ENCODE peak calls at places on chromosomes 2 and 18, in ten cellular contexts. One of them, this sample, is unnamed. For H3K4me1, the result is how much of the 10 kb centered on the place peaks cover.

GRCh38 chr2:237062585-237062984 is 23.1 kb upstream of the COPS8 start:
- DNase-seq in PC-9: no peak
- DNase-seq in NT2/D1: no peak
- DNase-seq in SJSA1: peak
- DNase-seq in effector memory CD4-positive, alpha-beta T cell: no peak
- DNase-seq in Karpas-422: no peak
- DNase-seq in heart left ventricle: no peak
- DNase-seq in neuronal stem cell: no peak
- DNase-seq in body of pancreas: no peak
- DNase-seq in CD8-positive, alpha-beta T cell: no peak
- DNase-seq in this sample: no peak

GRCh38 chr18:31649894-31650719 is 34.3 kb downstream of the B4GALT6 start:
- DNase-seq in PC-9: no peak
- DNase-seq in NT2/D1: no peak
- DNase-seq in SJSA1: no peak
- DNase-seq in effector memory CD4-positive, alpha-beta T cell: no peak
- DNase-seq in Karpas-422: no peak
- DNase-seq in heart left ventricle: no peak
- DNase-seq in neuronal stem cell: no peak
- DNase-seq in body of pancreas: no peak
- DNase-seq in CD8-positive, alpha-beta T cell: no peak
- DNase-seq in this sample: no peak

GRCh38 chr2:181203412-181203811 is 223.0 kb downstream of the UBE2E3 start:
- DNase-seq in PC-9: peak
- DNase-seq in NT2/D1: peak
- DNase-seq in SJSA1: peak
- DNase-seq in effector memory CD4-positive, alpha-beta T cell: no peak
- DNase-seq in Karpas-422: no peak
- DNase-seq in heart left ventricle: no peak
- DNase-seq in neuronal stem cell: no peak
- DNase-seq in body of pancreas: no peak
- DNase-seq in CD8-positive, alpha-beta T cell: no peak
- DNase-seq in this sample: no peak

GRCh38 chr2:230879891-230880290 is 15.1 kb downstream of the ITM2C start:
- DNase-seq in PC-9: no peak
- DNase-seq in NT2/D1: no peak
- DNase-seq in SJSA1: no peak
- DNase-seq in effector memory CD4-positive, alpha-beta T cell: no peak
- DNase-seq in Karpas-422: no peak
- DNase-seq in heart left ventricle: no peak
- DNase-seq in neuronal stem cell: no peak
- DNase-seq in body of pancreas: no peak
- DNase-seq in CD8-positive, alpha-beta T cell: no peak
- DNase-seq in this sample: no peak

GRCh38 chr2:95348609-95349567 is 51.7 kb downstream of the KCNIP3 start:
- DNase-seq in PC-9: no peak
- DNase-seq in NT2/D1: no peak
- DNase-seq in SJSA1: no peak
- DNase-seq in effector memory CD4-positive, alpha-beta T cell: no peak
- DNase-seq in Karpas-422: no peak
- DNase-seq in heart left ventricle: peak
- DNase-seq in neuronal stem cell: no peak
- DNase-seq in body of pancreas: no peak
- DNase-seq in CD8-positive, alpha-beta T cell: no peak
- DNase-seq in this sample: peak

GRCh38 chr2:57892920-57893319 is 153.7 kb upstream of the VRK2 start:
- DNase-seq in PC-9: no peak
- DNase-seq in NT2/D1: no peak
- DNase-seq in SJSA1: no peak
- DNase-seq in effector memory CD4-positive, alpha-beta T cell: no peak
- DNase-seq in Karpas-422: no peak
- DNase-seq in heart left ventricle: no peak
- DNase-seq in neuronal stem cell: no peak
- DNase-seq in body of pancreas: no peak
- DNase-seq in CD8-positive, alpha-beta T cell: no peak
- DNase-seq in this sample: no peak

GRCh38 chr2:42234056-42234455 is 64.9 kb downstream of the EML4 start:
- DNase-seq in PC-9: no peak
- DNase-seq in NT2/D1: no peak
- DNase-seq in SJSA1: peak
- DNase-seq in effector memory CD4-positive, alpha-beta T cell: no peak
- DNase-seq in Karpas-422: no peak
- DNase-seq in heart left ventricle: no peak
- DNase-seq in neuronal stem cell: no peak
- DNase-seq in body of pancreas: no peak
- DNase-seq in CD8-positive, alpha-beta T cell: no peak
- DNase-seq in this sample: no peak

GRCh38 chr2:165407464-165407863 is 62.0 kb upstream of the CSRNP3 start:
- DNase-seq in PC-9: no peak
- DNase-seq in NT2/D1: no peak
- DNase-seq in SJSA1: no peak
- DNase-seq in effector memory CD4-positive, alpha-beta T cell: no peak
- DNase-seq in Karpas-422: no peak
- DNase-seq in heart left ventricle: no peak
- DNase-seq in neuronal stem cell: no peak
- DNase-seq in body of pancreas: no peak
- DNase-seq in CD8-positive, alpha-beta T cell: no peak
- DNase-seq in this sample: no peak

GRCh38 chr2:74147729-74148456 is at the start of gene BOLA3:
- DNase-seq in PC-9: peak
- DNase-seq in NT2/D1: peak
- DNase-seq in SJSA1: peak
- DNase-seq in effector memory CD4-positive, alpha-beta T cell: peak
- DNase-seq in Karpas-422: peak
- DNase-seq in heart left ventricle: peak
- DNase-seq in neuronal stem cell: peak
- DNase-seq in body of pancreas: peak
- DNase-seq in CD8-positive, alpha-beta T cell: peak
- DNase-seq in this sample: peak

GRCh38 chr2:216352653-216353270 is 19.5 kb downstream of the MARCHF4 start:
- DNase-seq in PC-9: no peak
- DNase-seq in NT2/D1: no peak
- DNase-seq in SJSA1: no peak
- DNase-seq in effector memory CD4-positive, alpha-beta T cell: no peak
- DNase-seq in Karpas-422: no peak
- DNase-seq in heart left ventricle: no peak
- DNase-seq in neuronal stem cell: no peak
- DNase-seq in body of pancreas: no peak
- DNase-seq in CD8-positive, alpha-beta T cell: no peak
- DNase-seq in this sample: no peak

GRCh38 chr2:204722207-204722606 is 176.9 kb downstream of the PARD3B start:
- DNase-seq in PC-9: no peak
- DNase-seq in NT2/D1: no peak
- DNase-seq in SJSA1: no peak
- DNase-seq in effector memory CD4-positive, alpha-beta T cell: no peak
- DNase-seq in Karpas-422: no peak
- DNase-seq in heart left ventricle: no peak
- DNase-seq in neuronal stem cell: no peak
- DNase-seq in body of pancreas: no peak
- DNase-seq in CD8-positive, alpha-beta T cell: no peak
- DNase-seq in this sample: no peak

GRCh38 chr2:70936979-70937811 is 1.5 kb downstream of the ATP6V1B1 start:
- DNase-seq in PC-9: peak
- DNase-seq in NT2/D1: no peak
- DNase-seq in SJSA1: no peak
- DNase-seq in effector memory CD4-positive, alpha-beta T cell: no peak
- DNase-seq in Karpas-422: no peak
- DNase-seq in heart left ventricle: no peak
- DNase-seq in neuronal stem cell: no peak
- DNase-seq in body of pancreas: peak
- DNase-seq in CD8-positive, alpha-beta T cell: no peak
- DNase-seq in this sample: no peak

GRCh38 chr2:240481720-240482119 is 46.3 kb downstream of the GPC1 start:
- DNase-seq in PC-9: no peak
- DNase-seq in NT2/D1: no peak
- DNase-seq in SJSA1: no peak
- DNase-seq in effector memory CD4-positive, alpha-beta T cell: no peak
- DNase-seq in Karpas-422: no peak
- DNase-seq in heart left ventricle: no peak
- DNase-seq in neuronal stem cell: no peak
- DNase-seq in body of pancreas: no peak
- DNase-seq in CD8-positive, alpha-beta T cell: no peak
- DNase-seq in this sample: no peak

GRCh38 chr2:229774237-229774636 is 59.9 kb upstream of the DNER start:
- DNase-seq in PC-9: no peak
- DNase-seq in NT2/D1: no peak
- DNase-seq in SJSA1: no peak
- DNase-seq in effector memory CD4-positive, alpha-beta T cell: no peak
- DNase-seq in Karpas-422: no peak
- DNase-seq in heart left ventricle: no peak
- DNase-seq in neuronal stem cell: no peak
- DNase-seq in body of pancreas: no peak
- DNase-seq in CD8-positive, alpha-beta T cell: no peak
- DNase-seq in this sample: no peak

GRCh38 chr2:222485367-222486211 is 61.2 kb downstream of the SGPP2 start:
- DNase-seq in PC-9: no peak
- DNase-seq in NT2/D1: peak
- DNase-seq in SJSA1: no peak
- DNase-seq in effector memory CD4-positive, alpha-beta T cell: no peak
- DNase-seq in Karpas-422: no peak
- DNase-seq in heart left ventricle: no peak
- DNase-seq in neuronal stem cell: peak
- DNase-seq in body of pancreas: no peak
- DNase-seq in CD8-positive, alpha-beta T cell: no peak
- DNase-seq in this sample: peak
- H3K4me1 ChIP-seq in PC-9: under half
- H3K4me1 ChIP-seq in NT2/D1: under half
- H3K4me1 ChIP-seq in SJSA1: under half
- H3K4me1 ChIP-seq in effector memory CD4-positive, alpha-beta T cell: under half
- H3K4me1 ChIP-seq in Karpas-422: under half
- H3K4me1 ChIP-seq in heart left ventricle: under half
- H3K4me1 ChIP-seq in neuronal stem cell: under half
- H3K4me1 ChIP-seq in body of pancreas: under half
- H3K4me1 ChIP-seq in CD8-positive, alpha-beta T cell: under half
- H3K4me1 ChIP-seq in this sample: under half

DNA sequence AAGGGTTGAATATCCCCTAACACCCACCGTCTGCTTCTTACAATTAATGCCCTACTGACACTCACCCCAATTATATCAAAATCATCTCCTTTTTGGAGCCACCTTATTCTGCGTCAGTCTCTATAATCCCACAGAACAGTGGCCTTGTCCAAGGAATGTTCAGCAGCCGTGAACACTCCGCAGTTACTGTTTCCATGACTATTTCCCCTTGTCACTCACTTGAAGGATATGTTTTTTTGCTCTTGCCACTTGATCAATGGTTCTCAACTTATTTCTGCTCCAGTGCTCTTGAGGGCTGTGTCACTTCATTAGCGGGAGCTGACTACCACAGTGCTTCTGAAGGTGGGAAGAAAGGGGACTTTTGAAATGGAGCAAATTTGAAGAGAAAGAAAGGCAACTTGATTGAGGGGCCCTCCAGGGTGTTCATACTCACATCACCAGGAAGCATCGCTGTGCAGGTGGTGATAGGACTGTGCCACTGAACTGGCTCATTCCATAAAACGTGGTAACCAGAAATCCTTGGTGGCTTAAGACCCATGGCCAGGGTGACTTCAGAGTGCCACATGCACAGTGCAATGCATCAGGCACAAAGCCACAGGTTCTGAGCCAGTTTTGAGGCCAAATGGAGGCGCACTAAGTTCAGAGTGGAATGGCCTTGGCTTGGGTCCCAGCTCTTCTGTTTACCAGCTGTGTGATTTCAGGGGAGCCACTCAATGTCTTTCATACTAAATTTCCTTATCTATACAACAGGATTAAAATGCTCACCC is 320.6 kb upstream of the RAB12 start:
- DNase-seq in PC-9: no peak
- DNase-seq in NT2/D1: no peak
- DNase-seq in SJSA1: no peak
- DNase-seq in effector memory CD4-positive, alpha-beta T cell: no peak
- DNase-seq in Karpas-422: no peak
- DNase-seq in heart left ventricle: peak
- DNase-seq in neuronal stem cell: no peak
- DNase-seq in body of pancreas: peak
- DNase-seq in CD8-positive, alpha-beta T cell: no peak
- DNase-seq in this sample: no peak
- H3K4me1 ChIP-seq in PC-9: under half
- H3K4me1 ChIP-seq in NT2/D1: under half
- H3K4me1 ChIP-seq in SJSA1: under half
- H3K4me1 ChIP-seq in effector memory CD4-positive, alpha-beta T cell: under half
- H3K4me1 ChIP-seq in Karpas-422: under half
- H3K4me1 ChIP-seq in heart left ventricle: under half
- H3K4me1 ChIP-seq in neuronal stem cell: under half
- H3K4me1 ChIP-seq in body of pancreas: under half
- H3K4me1 ChIP-seq in CD8-positive, alpha-beta T cell: under half
- H3K4me1 ChIP-seq in this sample: under half

GRCh38 chr2:11746807-11747459 is 501 bp downstream of the LPIN1 start:
- DNase-seq in PC-9: peak
- DNase-seq in NT2/D1: no peak
- DNase-seq in SJSA1: peak
- DNase-seq in effector memory CD4-positive, alpha-beta T cell: no peak
- DNase-seq in Karpas-422: peak
- DNase-seq in heart left ventricle: no peak
- DNase-seq in neuronal stem cell: no peak
- DNase-seq in body of pancreas: peak
- DNase-seq in CD8-positive, alpha-beta T cell: no peak
- DNase-seq in this sample: peak

GRCh38 chr2:11748018-11748860 is 1.8 kb downstream of the LPIN1 start:
- DNase-seq in PC-9: no peak
- DNase-seq in NT2/D1: no peak
- DNase-seq in SJSA1: no peak
- DNase-seq in effector memory CD4-positive, alpha-beta T cell: no peak
- DNase-seq in Karpas-422: no peak
- DNase-seq in heart left ventricle: no peak
- DNase-seq in neuronal stem cell: no peak
- DNase-seq in body of pancreas: no peak
- DNase-seq in CD8-positive, alpha-beta T cell: no peak
- DNase-seq in this sample: no peak

GRCh38 chr2:11745613-11746375 is 638 bp upstream of the LPIN1 start:
- DNase-seq in PC-9: no peak
- DNase-seq in NT2/D1: no peak
- DNase-seq in SJSA1: no peak
- DNase-seq in effector memory CD4-positive, alpha-beta T cell: no peak
- DNase-seq in Karpas-422: no peak
- DNase-seq in heart left ventricle: no peak
- DNase-seq in neuronal stem cell: no peak
- DNase-seq in body of pancreas: no peak
- DNase-seq in CD8-positive, alpha-beta T cell: no peak
- DNase-seq in this sample: no peak

GRCh38 chr2:11744631-11745394 is 1.6 kb upstream of the LPIN1 start:
- DNase-seq in PC-9: peak
- DNase-seq in NT2/D1: peak
- DNase-seq in SJSA1: no peak
- DNase-seq in effector memory CD4-positive, alpha-beta T cell: no peak
- DNase-seq in Karpas-422: peak
- DNase-seq in heart left ventricle: no peak
- DNase-seq in neuronal stem cell: peak
- DNase-seq in body of pancreas: no peak
- DNase-seq in CD8-positive, alpha-beta T cell: no peak
- DNase-seq in this sample: peak

GRCh38 chr2:11746376-11746806 is at the start of gene LPIN1:
- DNase-seq in PC-9: peak
- DNase-seq in NT2/D1: peak
- DNase-seq in SJSA1: peak
- DNase-seq in effector memory CD4-positive, alpha-beta T cell: peak
- DNase-seq in Karpas-422: peak
- DNase-seq in heart left ventricle: peak
- DNase-seq in neuronal stem cell: peak
- DNase-seq in body of pancreas: peak
- DNase-seq in CD8-positive, alpha-beta T cell: peak
- DNase-seq in this sample: peak
- H3K4me1 ChIP-seq in PC-9: half or more
- H3K4me1 ChIP-seq in NT2/D1: under half
- H3K4me1 ChIP-seq in SJSA1: under half
- H3K4me1 ChIP-seq in effector memory CD4-positive, alpha-beta T cell: half or more
- H3K4me1 ChIP-seq in Karpas-422: half or more
- H3K4me1 ChIP-seq in heart left ventricle: half or more
- H3K4me1 ChIP-seq in neuronal stem cell: under half
- H3K4me1 ChIP-seq in body of pancreas: half or more
- H3K4me1 ChIP-seq in CD8-positive, alpha-beta T cell: half or more
- H3K4me1 ChIP-seq in this sample: half or more

GRCh38 chr2:224574423-224575084 is 10.6 kb downstream of the CUL3 start:
- DNase-seq in PC-9: no peak
- DNase-seq in NT2/D1: no peak
- DNase-seq in SJSA1: no peak
- DNase-seq in effector memory CD4-positive, alpha-beta T cell: no peak
- DNase-seq in Karpas-422: no peak
- DNase-seq in heart left ventricle: no peak
- DNase-seq in neuronal stem cell: no peak
- DNase-seq in body of pancreas: no peak
- DNase-seq in CD8-positive, alpha-beta T cell: no peak
- DNase-seq in this sample: no peak
- H3K4me1 ChIP-seq in PC-9: half or more
- H3K4me1 ChIP-seq in NT2/D1: under half
- H3K4me1 ChIP-seq in SJSA1: under half
- H3K4me1 ChIP-seq in effector memory CD4-positive, alpha-beta T cell: under half
- H3K4me1 ChIP-seq in Karpas-422: half or more
- H3K4me1 ChIP-seq in heart left ventricle: half or more
- H3K4me1 ChIP-seq in neuronal stem cell: under half
- H3K4me1 ChIP-seq in body of pancreas: half or more
- H3K4me1 ChIP-seq in CD8-positive, alpha-beta T cell: half or more
- H3K4me1 ChIP-seq in this sample: half or more

This sample was measured in left ventricle myocardium inferior.